ENCODE peak calls at places on chromosomes 16 and 17, in five cellular contexts. M is omental fat pad, Z is ACHN, I is ELF-1, V is neuronal stem cell. O is an unnamed sample.

GRCh38 chr17:5662409-5663150 is 78.3 kb upstream of the NLRP1 start:
- DNase-seq in M (no peak), Z (no peak), I (no peak), V (no peak), O (no peak)

GRCh38 chr16:86517652-86518258 is 7.4 kb downstream of the FOXF1 start:
- DNase-seq in M (no peak), Z (peak), I (peak), V (peak), O (peak)

GRCh38 chr16:82945420-82946096 is 318.8 kb downstream of the CDH13 start:
- DNase-seq in M (no peak), Z (no peak), I (no peak), V (no peak), O (no peak)

GRCh38 chr16:65377131-65377649 is 255.3 kb upstream of the CDH11 start:
- DNase-seq in M (no peak), Z (no peak), I (no peak), V (no peak), O (no peak)

GRCh38 chr17:27945333-27945616 is 52.1 kb upstream of the LYRM9 start:
- DNase-seq in M (no peak), Z (no peak), I (no peak), V (no peak), O (no peak)

GRCh38 chr16:81071816-81072215 is 5.2 kb downstream of the C16orf46 start:
- DNase-seq in M (no peak), Z (peak), I (no peak), V (no peak), O (no peak)

GRCh38 chr16:7304257-7304656 is 28.4 kb upstream of the RBFOX1 start:
- DNase-seq in M (no peak), Z (no peak), I (peak), V (no peak), O (no peak)

GRCh38 chr17:20009302-20010098 is at the start of gene SPECC1:
- DNase-seq in M (peak), Z (peak), I (peak), V (peak), O (peak)

GRCh38 chr17:1834378-1835149 is 4.8 kb downstream of the RPA1 start:
- DNase-seq in M (no peak), Z (no peak), I (no peak), V (no peak), O (no peak)

GRCh38 chr16:49619811-49620157 is 236.1 kb downstream of the ZNF423 start:
- DNase-seq in M (no peak), Z (no peak), I (no peak), V (no peak), O (no peak)

GRCh38 chr17:67467500-67468481 is 90.7 kb downstream of the PITPNC1 start:
- DNase-seq in M (no peak), Z (no peak), I (no peak), V (no peak), O (no peak)

GRCh38 chr16:8885674-8886592 is 3.8 kb downstream of the LITAFD start:
- DNase-seq in M (no peak), Z (peak), I (no peak), V (no peak), O (peak)

GRCh38 chr17:9568957-9569588 is 6.5 kb downstream of the STX8 start:
- DNase-seq in M (no peak), Z (no peak), I (peak), V (no peak), O (peak)

GRCh38 chr16:69520800-69521602 is 44.8 kb upstream of the NFAT5 start:
- DNase-seq in M (no peak), Z (no peak), I (no peak), V (no peak), O (no peak)

GRCh38 chr17:50513501-50513900 is 5.3 kb downstream of the MYCBPAP start:
- DNase-seq in M (no peak), Z (no peak), I (no peak), V (no peak), O (no peak)

GRCh38 chr17:69314246-69315030 is 12.5 kb downstream of the ABCA5 start:
- DNase-seq in M (no peak), Z (no peak), I (no peak), V (peak), O (peak)

GRCh38 chr16:84741351-84741791 is 41.6 kb downstream of the USP10 start:
- DNase-seq in M (no peak), Z (no peak), I (no peak), V (no peak), O (no peak)

GRCh38 chr16:22641030-22641671 is 130.5 kb downstream of the NPIPB5 start:
- DNase-seq in M (no peak), Z (peak), I (peak), V (peak), O (peak)

GRCh38 chr16:7503688-7504087 is 171.0 kb downstream of the RBFOX1 start:
- DNase-seq in M (no peak), Z (no peak), I (no peak), V (no peak), O (no peak)

GRCh38 chr17:2215616-2216364 is 87.8 kb downstream of the SMG6 start:
- DNase-seq in M (no peak), Z (no peak), I (peak), V (no peak), O (peak)

GRCh38 chr16:85782476-85782875 is 16.9 kb downstream of the EMC8 start:
- DNase-seq in M (no peak), Z (no peak), I (no peak), V (no peak), O (no peak)

GRCh38 chr17:47004906-47005305 is 25.9 kb upstream of the RPRML start:
- DNase-seq in M (no peak), Z (no peak), I (no peak), V (no peak), O (no peak)

GRCh38 chr17:22203208-22203715 is 510.9 kb downstream of the KCNJ18 start:
- DNase-seq in M (no peak), Z (no peak), I (no peak), V (no peak), O (no peak)

GRCh38 chr16:25210758-25211157 is 6.0 kb upstream of the AQP8 start:
- DNase-seq in M (no peak), Z (peak), I (no peak), V (no peak), O (no peak)

GRCh38 chr16:82631701-82632685 is 5.2 kb downstream of the CDH13 start:
- DNase-seq in M (no peak), Z (peak), I (peak), V (no peak), O (peak)

GRCh38 chr16:12195296-12195695 is 218.8 kb downstream of the SNX29 start:
- DNase-seq in M (no peak), Z (no peak), I (no peak), V (no peak), O (no peak)

GRCh38 chr17:45700171-45701090 is 83.7 kb upstream of the CRHR1 start:
- DNase-seq in M (no peak), Z (no peak), I (no peak), V (no peak), O (no peak)

GRCh38 chr17:17849863-17850373 is 13.1 kb upstream of the SREBF1 start:
- DNase-seq in M (no peak), Z (peak), I (peak), V (no peak), O (peak)